ENCODE peak calls at places on chromosomes 12 and 14, in four cellular contexts. X is K562, A is SK-N-SH, H is GM12878. D is an unnamed sample.

GRCh38 chr12:21456291-21456780 is 18.9 kb downstream of the PYROXD1 start:
- DNase-seq in X (no peak), A (no peak), H (no peak), D (no peak)

GRCh38 chr14:100076630-100077029 is 11.4 kb downstream of the EVL start:
- DNase-seq in X (no peak), A (no peak), H (no peak), D (no peak)

GRCh38 chr12:3185260-3185870 is 108.2 kb downstream of the TSPAN9 start:
- DNase-seq in X (no peak), A (no peak), H (no peak), D (no peak)

GRCh38 chr12:6378709-6379427 is 3.5 kb upstream of the SCNN1A start:
- DNase-seq in X (no peak), A (no peak), H (no peak), D (no peak)

GRCh38 chr14:22737052-22737451 is 29.4 kb upstream of the OXA1L start:
- DNase-seq in X (no peak), A (no peak), H (no peak), D (no peak)

GRCh38 chr12:98532687-98533304 is 17.4 kb downstream of the TMPO start:
- DNase-seq in X (peak; percentile 48), A (peak; percentile 29), H (no peak), D (no peak)

GRCh38 chr12:128606970-128607369 is 216.8 kb downstream of the SLC15A4 start:
- DNase-seq in X (no peak), A (no peak), H (no peak), D (no peak)

GRCh38 chr12:116916714-116917114 is 6.0 kb downstream of the FBXW8 start:
- DNase-seq in X (peak; percentile 66), A (no peak), H (peak; percentile 51), D (no peak)

GRCh38 chr14:103207038-103207403 is 83.8 kb downstream of the TNFAIP2 start:
- DNase-seq in X (peak; percentile 63), A (peak; percentile 70), H (no peak), D (peak; percentile 58)

GRCh38 chr12:1643056-1643455 is 14.0 kb downstream of the WNT5B start:
- DNase-seq in X (no peak), A (no peak), H (no peak), D (no peak)

GRCh38 chr14:52397844-52398243 is 83.7 kb downstream of the PTGER2 start:
- DNase-seq in X (no peak), A (no peak), H (no peak), D (no peak)

GRCh38 chr12:71155228-71155627 is 2.6 kb downstream of the TSPAN8 start:
- DNase-seq in X (no peak), A (no peak), H (no peak), D (no peak)

GRCh38 chr12:32107376-32108267 is 975 bp downstream of the BICD1 start:
- DNase-seq in X (peak; percentile 14), A (peak; percentile 31), H (no peak), D (no peak)

GRCh38 chr12:98499668-98500456 is 15.5 kb upstream of the TMPO start:
- DNase-seq in X (no peak), A (no peak), H (no peak), D (no peak)

GRCh38 chr14:34038358-34039057 is 87.6 kb upstream of the EGLN3 start:
- DNase-seq in X (no peak), A (no peak), H (no peak), D (no peak)

GRCh38 chr14:52692248-52692962 is 3.0 kb downstream of the ERO1A start:
- DNase-seq in X (no peak), A (peak; percentile 66), H (no peak), D (no peak)

GRCh38 chr12:94603434-94604068 is 46.8 kb downstream of the TMCC3 start:
- DNase-seq in X (peak; percentile 56), A (no peak), H (no peak), D (peak; percentile 71)

GRCh38 chr12:109900752-109901580 is 892 bp downstream of the TCHP start:
- DNase-seq in X (peak; percentile 36), A (peak; percentile 75), H (no peak), D (peak; percentile 34)

GRCh38 chr12:34393086-34393820 is 371.0 kb downstream of the ALG10 start:
- DNase-seq in X (no peak), A (no peak), H (no peak), D (no peak)

GRCh38 chr12:21065845-21066244 is 65.1 kb upstream of the SLCO1B1 start:
- DNase-seq in X (no peak), A (no peak), H (no peak), D (peak; percentile 12)

GRCh38 chr12:42468341-42468821 is 121.2 kb downstream of the PRICKLE1 start:
- DNase-seq in X (no peak), A (no peak), H (peak; percentile 45), D (no peak)

GRCh38 chr12:98002887-98003493 is 512.4 kb upstream of the TMPO start:
- DNase-seq in X (peak; percentile 20), A (peak; percentile 42), H (no peak), D (peak; percentile 69)

GRCh38 chr12:90905691-90906370 is 49.1 kb downstream of the CCER1 start:
- DNase-seq in X (no peak), A (no peak), H (no peak), D (no peak)

GRCh38 chr12:112170376-112170775 is 45.0 kb downstream of the TRAFD1 start:
- DNase-seq in X (peak; percentile 84), A (peak; percentile 58), H (no peak), D (peak; percentile 42)

GRCh38 chr12:129871991-129872969 is 31.5 kb downstream of the TMEM132D start:
- DNase-seq in X (no peak), A (no peak), H (no peak), D (no peak)
- TF ChIP-seq USF1 in X (no peak), A (no peak), H (no peak), D (no peak)

GRCh38 chr14:70281938-70282337 is 77.5 kb downstream of the COX16 start:
- DNase-seq in X (no peak), A (no peak), H (no peak), D (no peak)

GRCh38 chr14:70282666-70283065 is 76.8 kb downstream of the COX16 start:
- DNase-seq in X (no peak), A (no peak), H (no peak), D (no peak)

GRCh38 chr14:70280931-70281330 is 78.6 kb downstream of the COX16 start:
- DNase-seq in X (no peak), A (no peak), H (no peak), D (no peak)

DNA sequence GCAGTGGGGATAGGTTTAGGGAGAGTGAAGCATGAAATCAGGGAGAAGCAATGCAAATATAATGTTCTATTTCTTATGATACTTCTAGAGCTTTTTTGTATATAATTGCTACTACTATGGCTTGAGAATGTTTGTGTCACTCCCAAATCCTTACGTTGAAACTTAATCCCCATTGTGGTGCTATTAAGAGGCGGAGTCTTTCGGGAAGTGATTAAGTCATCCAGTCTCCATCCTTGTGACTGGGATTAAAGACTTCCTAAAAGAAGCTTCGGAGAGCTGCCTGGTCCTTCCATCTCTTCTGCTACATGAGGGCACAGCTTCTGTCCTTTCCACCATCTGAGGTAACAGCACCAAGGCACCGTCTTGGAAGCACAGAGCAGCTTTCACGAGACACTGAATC is 81.2 kb downstream of the COX16 start:
- DNase-seq in X (no peak), A (no peak), H (no peak), D (no peak)
- TF ChIP-seq USF2 in X (no peak), A (no peak), H (no peak), D (no peak)

DNA sequence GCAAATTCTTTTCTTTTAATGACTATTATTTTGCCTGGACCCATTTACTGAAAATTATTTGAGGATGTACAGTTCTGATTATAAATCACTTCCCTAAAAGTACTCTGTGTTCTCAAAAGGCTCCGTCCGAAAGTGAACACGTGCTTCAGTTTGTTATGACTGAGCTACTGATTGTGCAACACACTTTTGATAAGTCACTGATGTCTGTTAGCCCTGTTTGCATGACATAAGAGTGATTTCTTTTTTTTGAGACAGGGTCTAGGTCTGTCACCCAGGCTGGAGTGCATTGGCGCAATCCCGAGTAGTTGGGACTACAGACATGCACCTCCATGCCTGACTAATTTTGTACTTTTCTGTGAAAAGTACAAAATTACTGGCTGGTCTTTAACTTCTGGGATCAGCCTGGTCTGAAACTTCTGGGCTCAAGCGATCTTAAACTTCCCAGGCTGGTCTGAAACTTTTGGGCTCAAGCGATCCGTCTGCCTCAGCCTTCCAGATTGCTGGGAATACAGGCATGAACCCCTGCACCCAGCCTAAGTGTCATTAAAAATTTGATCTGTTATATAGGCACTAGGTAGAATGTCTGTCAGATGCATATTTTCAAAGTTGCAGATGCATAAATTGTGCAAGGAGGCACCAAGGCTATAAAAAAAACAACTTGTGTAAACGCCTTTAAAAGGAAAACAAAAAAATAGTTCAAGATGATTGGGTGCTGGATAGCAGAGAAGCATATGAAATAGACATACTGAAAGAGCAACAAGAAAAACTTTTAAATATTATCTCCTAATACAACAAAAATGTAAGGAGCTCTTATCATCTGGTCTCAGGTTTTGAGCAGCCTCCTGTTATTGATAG is 111.6 kb downstream of the SRGAP1 start:
- DNase-seq in X (no peak), A (no peak), H (no peak), D (no peak)
- TF ChIP-seq USF1 in X (no peak), A (no peak), H (no peak), D (no peak)

DNA sequence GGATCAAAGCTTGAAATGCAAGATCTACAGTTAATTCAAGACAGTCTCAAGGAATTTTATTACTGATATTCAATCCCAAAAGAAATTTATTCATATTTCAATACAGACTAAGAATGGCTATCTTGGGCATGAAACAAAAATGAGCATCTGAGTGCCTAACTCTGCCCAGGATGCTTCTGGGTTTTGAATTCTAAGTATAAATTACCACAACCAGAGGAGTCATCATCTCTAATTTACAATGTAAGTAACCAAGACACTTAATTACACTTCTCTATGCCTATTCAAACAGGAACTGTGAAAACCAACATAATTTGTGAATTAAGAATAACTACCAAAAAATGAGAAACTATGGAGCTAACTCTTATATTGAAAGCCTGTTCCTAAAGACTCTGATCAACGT is 14.1 kb downstream of the OSBPL8 start:
- DNase-seq in X (no peak), A (no peak), H (no peak), D (no peak)
- TF ChIP-seq USF2 in X (no peak), A (no peak), H (no peak), D (no peak)

GRCh38 chr12:16492240-16492639 is 113.7 kb downstream of the LMO3 start:
- DNase-seq in X (no peak), A (no peak), H (no peak), D (peak; percentile 13)
- TF ChIP-seq USF1 in X (no peak), A (no peak), H (no peak), D (no peak)